ENCODE peak calls at places on chromosomes 3 and 15, in six cellular contexts. A is breast epithelium, R is tibial nerve, S is WERI-Rb-1, H is fibroblast of lung, Q is MM.1S. W is an unnamed sample.

GRCh38 chr3:169390741-169391300 is 272.7 kb downstream of the MECOM start:
- DNase-seq in A (no peak), R (no peak), S (no peak), H (peak; percentile 41), Q (no peak), W (no peak)

GRCh38 chr3:187748050-187748481 is 2.8 kb upstream of the BCL6 start:
- DNase-seq in A (peak; percentile 93), R (peak; percentile 96), S (peak; percentile 94), H (peak; percentile 62), Q (peak; percentile 79), W (no peak)

GRCh38 chr3:15815696-15816095 is 17.9 kb upstream of the ANKRD28 start:
- DNase-seq in A (no peak), R (no peak), S (no peak), H (peak; percentile 74), Q (no peak), W (no peak)

GRCh38 chr15:51051776-51052175 is 42.9 kb downstream of the TNFAIP8L3 start:
- DNase-seq in A (peak; percentile 67), R (no peak), S (no peak), H (peak; percentile 18), Q (no peak), W (no peak)

GRCh38 chr3:11381563-11381962 is 109.4 kb downstream of the ATG7 start:
- DNase-seq in A (no peak), R (no peak), S (no peak), H (no peak), Q (no peak), W (no peak)

GRCh38 chr3:173977747-173978146 is 580.2 kb downstream of the NLGN1 start:
- DNase-seq in A (no peak), R (no peak), S (no peak), H (peak; percentile 83), Q (no peak), W (no peak)

GRCh38 chr3:71172951-71173350 is 410.6 kb downstream of the FOXP1 start:
- DNase-seq in A (no peak), R (no peak), S (no peak), H (peak; percentile 59), Q (no peak), W (no peak)

GRCh38 chr3:123883656-123884257 is 375 bp downstream of the MYLK start:
- DNase-seq in A (no peak), R (no peak), S (no peak), H (peak; percentile 27), Q (no peak), W (no peak)

GRCh38 chr3:129004639-129005295 is 3.7 kb downstream of the EFCC1 start:
- DNase-seq in A (no peak), R (no peak), S (no peak), H (no peak), Q (no peak), W (no peak)

GRCh38 chr3:123582315-123582714 is 2.5 kb downstream of the HACD2 start:
- DNase-seq in A (no peak), R (no peak), S (no peak), H (no peak), Q (no peak), W (no peak)

GRCh38 chr15:70810916-70811578 is 42.9 kb downstream of the LARP6 start:
- DNase-seq in A (no peak), R (no peak), S (no peak), H (no peak), Q (no peak), W (no peak)

GRCh38 chr3:115630850-115631249 is 7.5 kb downstream of the GAP43 start:
- DNase-seq in A (no peak), R (no peak), S (no peak), H (no peak), Q (no peak), W (no peak)

GRCh38 chr3:8371085-8371551 is 130.5 kb upstream of the LMCD1 start:
- DNase-seq in A (no peak), R (no peak), S (no peak), H (peak; percentile 95), Q (no peak), W (no peak)

GRCh38 chr3:170717410-170718402 is 131.8 kb upstream of the SLC7A14 start:
- DNase-seq in A (no peak), R (peak; percentile 21), S (no peak), H (peak; percentile 64), Q (no peak), W (no peak)

GRCh38 chr3:186180151-186180550 is 71.3 kb upstream of the ETV5 start:
- DNase-seq in A (no peak), R (no peak), S (no peak), H (no peak), Q (no peak), W (no peak)

GRCh38 chr15:57920916-57921315 is 144.6 kb downstream of the ALDH1A2 start:
- DNase-seq in A (no peak), R (no peak), S (no peak), H (no peak), Q (no peak), W (no peak)

GRCh38 chr3:37519661-37520060 is 342.0 kb upstream of the CTDSPL start:
- DNase-seq in A (no peak), R (no peak), S (no peak), H (no peak), Q (no peak), W (no peak)

GRCh38 chr3:197308591-197308990 is 10.2 kb upstream of the DLG1 start:
- DNase-seq in A (no peak), R (no peak), S (no peak), H (peak; percentile 92), Q (no peak), W (no peak)

GRCh38 chr15:38534691-38535090 is 29.9 kb downstream of the RASGRP1 start:
- DNase-seq in A (no peak), R (no peak), S (no peak), H (no peak), Q (no peak), W (no peak)

GRCh38 chr15:88664151-88664778 is 25.4 kb downstream of the ISG20 start:
- DNase-seq in A (no peak), R (no peak), S (no peak), H (no peak), Q (peak; percentile 21), W (no peak)

DNA sequence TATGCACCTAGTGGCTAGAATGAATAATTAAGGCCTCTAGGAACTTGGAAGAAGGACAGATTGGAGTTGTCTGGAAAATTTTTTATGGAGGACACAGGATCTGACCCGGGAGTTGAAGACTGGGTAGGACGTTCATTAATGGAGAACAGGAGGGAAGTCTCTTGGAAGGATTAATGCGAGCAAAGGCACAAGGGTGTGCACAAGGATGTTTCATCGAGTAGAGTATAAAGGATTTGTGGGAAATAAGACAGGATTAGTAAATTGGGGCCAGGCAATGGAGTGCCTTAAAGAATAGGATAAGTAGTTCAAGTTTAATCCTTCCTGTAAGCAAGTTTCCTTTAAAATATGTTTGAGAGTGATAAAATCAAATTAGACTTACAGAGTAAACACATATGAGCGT is 14.6 kb downstream of the LMOD3 start:
- DNase-seq in A (no peak), R (no peak), S (peak; percentile 42), H (no peak), Q (no peak), W (no peak)
- H3K27ac ChIP-seq in A (peak overlapping the region; percentile 29), R (no peak overlapping the region), S (peak overlapping the region; percentile 23), H (no peak overlapping the region), Q (no peak overlapping the region), W (no peak overlapping the region)

DNA sequence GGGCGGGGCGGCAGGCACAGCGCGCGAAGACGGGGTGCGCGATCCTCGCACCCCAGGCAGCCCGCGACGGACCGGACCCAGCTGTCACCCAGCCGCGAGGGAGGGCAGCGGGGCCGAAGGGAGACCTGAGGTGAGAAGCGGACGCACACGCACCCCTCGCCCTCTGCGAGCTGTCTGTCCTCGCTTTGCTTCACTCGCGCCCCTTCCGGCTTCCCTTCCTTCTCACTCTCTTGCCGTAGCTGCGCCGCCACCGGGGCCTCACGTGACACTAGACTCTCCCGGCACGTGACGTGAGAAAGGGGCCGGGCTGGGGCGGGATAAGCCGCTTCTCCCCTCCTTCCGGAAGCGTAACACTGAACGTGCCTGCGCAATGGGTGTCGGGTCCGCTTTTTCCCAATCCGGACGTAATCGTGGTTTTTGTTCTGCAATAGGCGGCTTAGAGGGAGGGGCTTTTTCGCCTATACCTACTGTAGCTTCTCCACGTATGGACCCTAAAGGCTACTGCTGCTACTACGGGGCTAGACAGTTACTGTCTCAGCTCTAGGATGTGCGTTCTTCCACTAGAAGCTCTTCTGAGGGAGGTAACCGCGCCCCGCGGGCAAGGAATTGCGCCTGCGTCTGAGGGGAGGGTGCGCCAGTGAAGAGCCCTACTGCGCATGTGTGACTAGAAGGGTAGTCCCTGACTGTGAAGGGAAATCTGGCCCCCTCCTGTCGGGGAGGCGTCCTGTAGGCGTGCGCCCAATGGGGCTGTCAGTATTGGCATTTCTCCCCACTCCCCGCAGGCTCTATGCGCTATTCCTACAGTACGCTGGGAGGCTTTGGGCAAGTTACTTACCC is at the start of the genes ATG3 and SLC35A5:
- DNase-seq in A (peak; percentile 99), R (peak; percentile 98), S (peak; percentile 98), H (peak; percentile 98), Q (peak; percentile 98), W (peak; percentile 96)
- H3K27ac ChIP-seq in A (peak within 1 kb of the TSS; percentile 98), R (peak within 1 kb of the TSS; percentile 97), S (peak within 1 kb of the TSS; percentile 94), H (peak within 1 kb of the TSS; percentile 94), Q (peak within 1 kb of the TSS; percentile 83), W (peak within 1 kb of the TSS; percentile 92)

DNA sequence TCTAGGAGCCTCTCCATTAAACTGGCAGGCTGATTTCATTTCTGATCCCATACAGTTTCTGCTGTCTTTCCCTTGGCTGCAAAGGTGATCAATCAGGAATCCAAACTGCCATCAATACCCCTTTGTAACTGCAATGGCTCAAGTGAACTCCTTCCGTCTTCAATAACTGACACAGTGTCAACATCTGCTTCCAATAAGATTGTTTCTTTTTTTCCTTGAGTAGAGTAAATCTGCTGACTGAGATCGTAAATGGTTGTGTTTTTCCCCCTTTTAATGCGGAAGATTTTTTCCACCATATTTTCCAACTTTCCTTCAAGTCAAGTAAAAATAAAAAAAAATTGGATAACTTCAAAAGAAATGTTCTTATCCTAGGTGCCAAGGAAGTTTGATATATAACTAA is 48.8 kb downstream of the VGLL3 start:
- DNase-seq in A (no peak), R (no peak), S (no peak), H (no peak), Q (no peak), W (no peak)
- H3K27ac ChIP-seq in A (no peak overlapping the region), R (peak overlapping the region; percentile 43), S (no peak overlapping the region), H (no peak overlapping the region), Q (no peak overlapping the region), W (no peak overlapping the region)

GRCh38 chr15:90479656-90480055 is 50.1 kb upstream of the CRTC3 start:
- DNase-seq in A (peak; percentile 58), R (no peak), S (no peak), H (peak; percentile 90), Q (no peak), W (no peak)

GRCh38 chr15:90478981-90479481 is 50.7 kb upstream of the CRTC3 start:
- DNase-seq in A (no peak), R (no peak), S (no peak), H (peak; percentile 64), Q (no peak), W (no peak)

GRCh38 chr15:90483012-90483307 is 46.8 kb upstream of the CRTC3 start:
- DNase-seq in A (no peak), R (no peak), S (no peak), H (no peak), Q (no peak), W (no peak)

GRCh38 chr15:90482124-90483011 is 47.4 kb upstream of the CRTC3 start:
- DNase-seq in A (no peak), R (peak; percentile 21), S (peak; percentile 27), H (peak; percentile 48), Q (peak; percentile 50), W (no peak)

DNA sequence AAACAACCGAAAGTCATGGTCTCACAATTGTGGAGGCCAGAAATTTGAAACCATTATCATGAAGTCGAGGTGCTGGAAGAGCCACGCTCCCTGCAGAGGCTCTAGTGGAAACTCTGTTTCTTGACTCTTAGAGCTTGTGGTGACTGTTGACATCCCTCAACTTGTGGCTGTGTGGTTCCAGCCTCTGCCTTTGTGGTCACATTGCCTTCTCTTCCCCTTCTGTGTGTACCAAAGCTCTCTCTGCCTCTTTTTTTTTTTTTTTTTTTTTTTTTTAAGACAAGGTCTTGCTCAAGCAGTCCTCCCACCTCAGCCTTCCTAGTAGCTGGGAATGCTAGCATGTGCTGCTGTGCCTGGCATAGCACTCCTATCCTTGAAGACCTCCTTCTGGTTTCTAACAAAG is 48.7 kb upstream of the CRTC3 start:
- DNase-seq in A (no peak), R (no peak), S (no peak), H (peak; percentile 52), Q (no peak), W (no peak)
- H3K27ac ChIP-seq in A (peak overlapping the region; percentile 58), R (peak overlapping the region; percentile 69), S (no peak overlapping the region), H (no peak overlapping the region), Q (no peak overlapping the region), W (no peak overlapping the region)

W was measured in GM12878.